ENCODE peak calls at places on chromosomes 1 and 21, in four cellular contexts. D is dorsolateral prefrontal cortex, Y is tibial nerve, B is lower lobe of right lung. S is an unnamed sample.

GRCh38 chr1:161199506-161200119 is 759 bp upstream of the ADAMTS4 start:
- DNase-seq in D (no peak), Y (no peak), B (no peak), S (no peak)

GRCh38 chr1:942864-943533 is 16.1 kb downstream of the NOC2L start:
- DNase-seq in D (no peak), Y (no peak), B (no peak), S (no peak)

GRCh38 chr1:17561252-17561558 is 21.7 kb downstream of the ARHGEF10L start:
- DNase-seq in D (no peak), Y (no peak), B (no peak), S (no peak)

GRCh38 chr1:42942444-42942843 is 16.2 kb downstream of the SLC2A1 start:
- DNase-seq in D (no peak), Y (no peak), B (no peak), S (no peak)

GRCh38 chr1:234683856-234684632 is 74.1 kb upstream of the IRF2BP2 start:
- DNase-seq in D (no peak), Y (peak; percentile 79), B (peak; percentile 75), S (no peak)

GRCh38 chr1:204130178-204130577 is 21.7 kb downstream of the ETNK2 start:
- DNase-seq in D (no peak), Y (no peak), B (no peak), S (peak; percentile 25)

GRCh38 chr1:89701746-89702241 is 68.9 kb downstream of the LRRC8C start:
- DNase-seq in D (no peak), Y (no peak), B (no peak), S (no peak)

GRCh38 chr21:36700961-36701911 is 2.3 kb downstream of the SIM2 start:
- DNase-seq in D (no peak), Y (no peak), B (no peak), S (no peak)

GRCh38 chr1:162944974-162945639 is 84.1 kb upstream of the CCDC190 start:
- DNase-seq in D (no peak), Y (no peak), B (no peak), S (no peak)

GRCh38 chr1:169367096-169367685 is 406 bp downstream of the NME7 start:
- DNase-seq in D (no peak), Y (no peak), B (no peak), S (no peak)

GRCh38 chr1:3632716-3633343 is 8.0 kb downstream of the TPRG1L start:
- DNase-seq in D (no peak), Y (no peak), B (peak; percentile 20), S (no peak)

GRCh38 chr1:74674278-74675048 is 871 bp upstream of the ERICH3 start:
- DNase-seq in D (no peak), Y (no peak), B (no peak), S (no peak)

GRCh38 chr1:186595969-186596368 is 84.3 kb downstream of the PTGS2 start:
- DNase-seq in D (no peak), Y (no peak), B (no peak), S (no peak)

GRCh38 chr1:87766737-87767136 is 438.1 kb downstream of the LMO4 start:
- DNase-seq in D (no peak), Y (no peak), B (no peak), S (no peak)

GRCh38 chr1:15454256-15454655 is 2.3 kb upstream of the CELA2A start:
- DNase-seq in D (no peak), Y (no peak), B (no peak), S (no peak)

GRCh38 chr1:25710583-25711347 is 89.2 kb upstream of the SELENON start:
- DNase-seq in D (no peak), Y (no peak), B (no peak), S (no peak)

GRCh38 chr1:70465911-70466310 is 54.8 kb downstream of the CTH start:
- DNase-seq in D (no peak), Y (no peak), B (no peak), S (no peak)

GRCh38 chr1:197985340-197985739 is 68.2 kb downstream of the LHX9 start:
- DNase-seq in D (no peak), Y (no peak), B (no peak), S (no peak)

GRCh38 chr1:179083031-179083345 is 1.1 kb downstream of the TOR3A start:
- DNase-seq in D (no peak), Y (no peak), B (no peak), S (no peak)

GRCh38 chr1:78286686-78287085 is 204.1 kb upstream of the PTGFR start:
- DNase-seq in D (no peak), Y (no peak), B (no peak), S (no peak)

DNA sequence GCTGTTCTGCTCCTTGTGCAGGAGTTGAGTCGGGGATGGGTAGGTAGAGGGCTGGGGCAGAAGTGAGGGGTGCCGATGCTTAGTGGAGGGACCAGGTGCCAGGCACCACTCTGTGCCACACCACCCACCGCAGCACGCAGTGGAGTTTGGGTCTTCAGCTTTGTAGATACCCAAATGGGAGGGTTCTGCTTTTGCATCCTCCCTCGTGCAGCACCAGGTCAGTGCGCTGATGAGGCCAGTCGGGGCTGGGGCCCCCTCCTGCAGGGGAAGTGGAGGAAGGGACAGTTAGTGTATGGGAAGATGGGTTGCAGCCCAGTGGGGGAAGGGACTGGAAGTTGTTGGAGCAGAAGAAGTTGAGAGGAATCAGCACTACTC is 244.0 kb downstream of the RHOU start:
- DNase-seq in D (no peak), Y (no peak), B (no peak), S (no peak)
- H3K27ac ChIP-seq in D (no peak overlapping the region), Y (no peak overlapping the region), B (no peak overlapping the region), S (no peak overlapping the region)

GRCh38 chr1:94117250-94117851 is 3.6 kb downstream of the ABCA4 start:
- DNase-seq in D (no peak), Y (no peak), B (no peak), S (no peak)
- H3K27ac ChIP-seq in D (peak overlapping the region; percentile 24), Y (no peak overlapping the region), B (no peak overlapping the region), S (no peak overlapping the region)

DNA sequence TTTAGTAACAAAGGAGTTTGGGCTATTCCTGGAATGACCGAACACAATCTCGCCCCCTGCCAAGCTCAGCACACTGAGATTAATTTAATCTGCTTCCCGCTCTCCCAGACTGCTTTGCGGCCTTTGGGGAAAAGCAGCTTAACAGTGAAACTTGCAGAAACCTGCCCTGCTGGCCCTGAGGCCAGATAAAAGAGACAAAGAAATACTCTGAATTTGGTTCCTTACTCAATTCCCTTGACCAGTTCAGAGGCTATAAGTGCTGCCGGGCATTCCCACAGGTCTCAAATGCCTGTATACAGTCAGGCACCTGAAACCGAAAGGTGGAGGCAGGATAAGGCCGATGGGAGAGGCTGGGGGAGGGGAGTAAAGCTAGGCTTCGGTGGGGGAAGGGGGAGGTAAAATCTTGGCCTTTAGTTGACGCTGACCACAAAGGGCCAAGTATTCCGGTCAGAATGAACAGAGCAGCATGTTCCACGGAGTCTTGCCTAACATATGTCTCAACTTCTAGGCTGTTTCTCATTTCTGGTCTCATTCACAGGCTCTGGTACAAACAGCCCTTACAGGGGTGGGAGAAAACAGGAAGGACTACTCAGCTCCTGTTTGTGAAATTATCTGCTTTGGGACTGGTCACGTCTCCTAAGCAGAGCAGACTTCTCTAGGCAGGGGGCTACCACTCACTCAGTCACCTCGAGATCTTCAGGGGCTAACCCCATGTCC is 17.8 kb upstream of the A3GALT2 start:
- DNase-seq in D (no peak), Y (peak; percentile 87), B (peak; percentile 66), S (no peak)
- H3K27ac ChIP-seq in D (peak overlapping the region; percentile 99), Y (peak overlapping the region; percentile 86), B (peak overlapping the region; percentile 84), S (peak overlapping the region; percentile 93)

GRCh38 chr1:21904725-21905520 is 32.2 kb downstream of the HSPG2 start:
- DNase-seq in D (no peak), Y (no peak), B (no peak), S (no peak)

GRCh38 chr1:21901986-21902377 is 35.1 kb downstream of the HSPG2 start:
- DNase-seq in D (no peak), Y (no peak), B (no peak), S (no peak)

GRCh38 chr1:21902378-21903012 is 34.6 kb downstream of the HSPG2 start:
- DNase-seq in D (no peak), Y (no peak), B (no peak), S (no peak)

GRCh38 chr1:21904475-21904724 is 32.7 kb downstream of the HSPG2 start:
- DNase-seq in D (no peak), Y (no peak), B (no peak), S (no peak)

DNA sequence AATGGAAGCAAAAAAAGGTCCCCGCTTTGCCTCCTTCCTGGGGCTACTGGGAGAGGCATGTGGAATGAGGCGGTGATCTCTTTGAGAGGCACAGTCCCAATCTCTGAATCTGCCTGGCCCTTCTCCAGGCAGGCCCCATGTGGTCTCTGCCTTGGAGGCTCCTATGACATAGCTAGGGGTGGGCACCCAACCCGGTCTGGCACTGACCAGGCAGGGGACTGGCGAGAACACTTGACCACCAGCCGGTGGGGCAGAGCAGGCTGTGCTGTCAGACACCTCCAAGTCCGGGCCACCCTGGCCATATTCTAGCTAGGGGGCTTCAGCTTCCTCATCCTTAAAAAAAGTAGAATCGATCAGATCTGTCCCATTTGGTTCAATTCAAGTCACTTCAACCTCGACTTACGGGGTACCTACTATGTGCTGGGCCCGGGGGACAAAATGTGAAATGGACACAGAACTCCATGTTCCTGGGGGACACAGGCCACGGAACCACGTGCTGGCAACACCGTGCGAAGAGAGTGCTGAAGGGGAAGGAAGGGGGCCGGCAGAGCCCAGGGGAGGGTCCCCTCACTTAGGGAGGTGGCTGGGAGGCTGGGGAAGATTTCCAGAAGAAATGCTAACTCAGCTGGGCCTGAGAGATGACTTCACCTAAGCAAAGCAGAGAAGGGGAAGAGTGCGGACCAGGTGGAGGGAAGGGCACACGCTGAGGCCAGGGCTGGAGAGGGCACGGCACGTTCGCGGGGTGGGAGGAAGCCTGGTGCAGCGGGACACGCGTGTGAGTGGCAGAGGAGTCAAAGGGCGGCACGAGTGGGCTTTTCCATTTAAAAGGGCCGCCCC is 33.3 kb downstream of the HSPG2 start:
- DNase-seq in D (no peak), Y (no peak), B (no peak), S (no peak)
- H3K27ac ChIP-seq in D (no peak overlapping the region), Y (peak overlapping the region; percentile 68), B (peak overlapping the region; percentile 66), S (no peak overlapping the region)

DNA sequence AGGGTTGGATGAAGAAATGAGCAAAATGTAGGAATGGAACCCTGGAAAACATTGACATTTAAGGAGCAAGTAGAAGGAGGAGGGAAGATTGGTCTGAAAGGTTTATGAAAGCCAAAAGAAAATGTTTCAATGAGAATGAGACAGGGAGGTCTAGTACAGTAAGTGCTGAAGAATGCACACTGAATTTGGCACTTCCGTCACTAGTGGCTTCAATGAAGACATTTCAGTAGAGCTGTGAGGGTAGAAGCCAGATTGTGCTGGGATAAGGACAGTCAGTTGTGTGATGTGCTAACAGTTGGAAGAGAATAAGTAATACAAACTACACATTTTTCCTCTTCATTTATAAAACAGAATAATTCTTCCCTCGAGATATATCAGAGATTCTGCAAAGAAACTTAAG is 17.1 kb downstream of the THEM4 start:
- DNase-seq in D (no peak), Y (no peak), B (no peak), S (no peak)
- H3K27ac ChIP-seq in D (no peak overlapping the region), Y (no peak overlapping the region), B (no peak overlapping the region), S (no peak overlapping the region)

GRCh38 chr21:42397291-42398129 is 1.7 kb upstream of the TMPRSS3 start:
- DNase-seq in D (no peak), Y (no peak), B (no peak), S (no peak)
- H3K27ac ChIP-seq in D (no peak overlapping the region), Y (no peak overlapping the region), B (no peak overlapping the region), S (no peak overlapping the region)